ENCODE peak calls at places on chromosomes 6 and 20, in four cellular contexts. One of them, this sample, is unnamed.

GRCh38 chr6:38157905-38158304 is 338.4 kb downstream of the ZFAND3 start:
- DNase-seq in fibroblast of mammary gland: no peak
- DNase-seq in MV-4-11: no peak
- DNase-seq in GM04503: no peak
- DNase-seq in this sample: no peak

GRCh38 chr20:62820208-62820961 is 3.5 kb downstream of the COL9A3 start:
- DNase-seq in GM04503: no peak
- DNase-seq in fibroblast of mammary gland: no peak
- DNase-seq in MV-4-11: no peak
- DNase-seq in this sample: no peak

GRCh38 chr20:40494238-40494637 is 194.8 kb downstream of the MAFB start:
- DNase-seq in GM04503: no peak
- DNase-seq in MV-4-11: peak; percentile 87
- DNase-seq in fibroblast of mammary gland: no peak
- DNase-seq in this sample: peak; percentile 66

GRCh38 chr6:45000833-45001232 is 327.3 kb upstream of the RUNX2 start:
- DNase-seq in fibroblast of mammary gland: no peak
- DNase-seq in GM04503: no peak
- DNase-seq in MV-4-11: no peak
- DNase-seq in this sample: no peak

GRCh38 chr6:32703347-32703746 is 36.9 kb upstream of the HLA-DQB1 start:
- DNase-seq in GM04503: no peak
- DNase-seq in fibroblast of mammary gland: no peak
- DNase-seq in MV-4-11: no peak
- DNase-seq in this sample: no peak

GRCh38 chr6:111663692-111664564 is 58.2 kb upstream of the TRAF3IP2 start:
- DNase-seq in GM04503: peak; percentile 65
- DNase-seq in fibroblast of mammary gland: peak; percentile 64
- DNase-seq in MV-4-11: no peak
- DNase-seq in this sample: no peak

GRCh38 chr6:86502522-86502921 is 434.8 kb upstream of the HTR1E start:
- DNase-seq in GM04503: no peak
- DNase-seq in fibroblast of mammary gland: no peak
- DNase-seq in MV-4-11: no peak
- DNase-seq in this sample: no peak

GRCh38 chr6:3390698-3391097 is 66.2 kb downstream of the SLC22A23 start:
- DNase-seq in MV-4-11: no peak
- DNase-seq in GM04503: peak; percentile 94
- DNase-seq in fibroblast of mammary gland: peak; percentile 98
- DNase-seq in this sample: no peak

GRCh38 chr6:159973951-159974350 is 5.1 kb downstream of the IGF2R start:
- DNase-seq in fibroblast of mammary gland: peak; percentile 91
- DNase-seq in GM04503: no peak
- DNase-seq in MV-4-11: peak; percentile 77
- DNase-seq in this sample: peak; percentile 56

GRCh38 chr6:21886601-21887091 is 293.1 kb downstream of the SOX4 start:
- DNase-seq in GM04503: no peak
- DNase-seq in MV-4-11: no peak
- DNase-seq in fibroblast of mammary gland: no peak
- DNase-seq in this sample: no peak

GRCh38 chr6:158706369-158706982 is 56.6 kb downstream of the SYTL3 start:
- DNase-seq in MV-4-11: no peak
- DNase-seq in fibroblast of mammary gland: peak; percentile 65
- DNase-seq in GM04503: no peak
- DNase-seq in this sample: no peak

GRCh38 chr20:33866398-33867079 is 55.4 kb downstream of the CHMP4B start:
- DNase-seq in fibroblast of mammary gland: no peak
- DNase-seq in GM04503: no peak
- DNase-seq in MV-4-11: no peak
- DNase-seq in this sample: no peak

GRCh38 chr6:2235782-2236495 is 9.5 kb downstream of the GMDS start:
- DNase-seq in GM04503: no peak
- DNase-seq in MV-4-11: no peak
- DNase-seq in fibroblast of mammary gland: no peak
- DNase-seq in this sample: no peak

GRCh38 chr20:59385461-59385860 is 85.0 kb downstream of the EDN3 start:
- DNase-seq in fibroblast of mammary gland: no peak
- DNase-seq in MV-4-11: peak; percentile 39
- DNase-seq in GM04503: no peak
- DNase-seq in this sample: no peak

GRCh38 chr6:16756660-16757270 is 4.5 kb downstream of the ATXN1 start:
- DNase-seq in fibroblast of mammary gland: no peak
- DNase-seq in GM04503: no peak
- DNase-seq in MV-4-11: peak; percentile 54
- DNase-seq in this sample: peak; percentile 81

GRCh38 chr6:25993038-25993684 is 30.6 kb downstream of the TRIM38 start:
- DNase-seq in MV-4-11: no peak
- DNase-seq in fibroblast of mammary gland: no peak
- DNase-seq in GM04503: no peak
- DNase-seq in this sample: peak; percentile 55

GRCh38 chr6:24933868-24934401 is 1.8 kb downstream of the RIPOR2 start:
- DNase-seq in MV-4-11: peak; percentile 4
- DNase-seq in fibroblast of mammary gland: peak; percentile 18
- DNase-seq in GM04503: no peak
- DNase-seq in this sample: peak; percentile 40

GRCh38 chr6:107488875-107489635 is 862 bp upstream of the SOBP start:
- DNase-seq in GM04503: no peak
- DNase-seq in MV-4-11: no peak
- DNase-seq in fibroblast of mammary gland: peak; percentile 20
- DNase-seq in this sample: no peak

GRCh38 chr20:23684261-23684660 is 4.6 kb downstream of the CST4 start:
- DNase-seq in fibroblast of mammary gland: no peak
- DNase-seq in MV-4-11: no peak
- DNase-seq in GM04503: no peak
- DNase-seq in this sample: no peak

GRCh38 chr6:47478233-47479155 is 905 bp downstream of the CD2AP start:
- DNase-seq in MV-4-11: peak; percentile 26
- DNase-seq in fibroblast of mammary gland: peak; percentile 35
- DNase-seq in GM04503: no peak
- DNase-seq in this sample: peak; percentile 33

GRCh38 chr6:24918641-24919403 is 16.9 kb downstream of the RIPOR2 start:
- DNase-seq in GM04503: no peak
- DNase-seq in MV-4-11: peak; percentile 15
- DNase-seq in fibroblast of mammary gland: no peak
- DNase-seq in this sample: no peak

GRCh38 chr20:35499271-35499670 is 30.2 kb downstream of the C20orf173 start:
- DNase-seq in fibroblast of mammary gland: no peak
- DNase-seq in MV-4-11: no peak
- DNase-seq in GM04503: no peak
- DNase-seq in this sample: no peak

GRCh38 chr20:6502999-6503398 is 264.5 kb upstream of the BMP2 start:
- DNase-seq in GM04503: no peak
- DNase-seq in fibroblast of mammary gland: no peak
- DNase-seq in MV-4-11: no peak
- DNase-seq in this sample: no peak

GRCh38 chr6:41938590-41938989 is 3.0 kb downstream of the CCND3 start:
- DNase-seq in fibroblast of mammary gland: no peak
- DNase-seq in GM04503: no peak
- DNase-seq in MV-4-11: no peak
- DNase-seq in this sample: no peak

GRCh38 chr6:22149501-22150490 is 147.0 kb downstream of the PRL start:
- DNase-seq in GM04503: no peak
- DNase-seq in fibroblast of mammary gland: no peak
- DNase-seq in MV-4-11: no peak
- DNase-seq in this sample: no peak

GRCh38 chr6:1870902-1871301 is 261.2 kb downstream of the FOXC1 start:
- DNase-seq in fibroblast of mammary gland: no peak
- DNase-seq in MV-4-11: no peak
- DNase-seq in GM04503: no peak
- DNase-seq in this sample: no peak

GRCh38 chr6:13457577-13457976 is 29.8 kb downstream of the GFOD1 start:
- DNase-seq in fibroblast of mammary gland: peak; percentile 80
- DNase-seq in GM04503: no peak
- DNase-seq in MV-4-11: no peak
- DNase-seq in this sample: no peak

GRCh38 chr6:23031986-23032385 is 462.6 kb downstream of the HDGFL1 start:
- DNase-seq in GM04503: no peak
- DNase-seq in MV-4-11: no peak
- DNase-seq in fibroblast of mammary gland: peak; percentile 41
- DNase-seq in this sample: no peak

GRCh38 chr20:63122626-63123025 is 93.3 kb downstream of the YTHDF1 start:
- DNase-seq in fibroblast of mammary gland: no peak
- DNase-seq in MV-4-11: no peak
- DNase-seq in GM04503: no peak
- DNase-seq in this sample: no peak

GRCh38 chr6:109867970-109868358 is 110.1 kb upstream of the GPR6 start:
- DNase-seq in fibroblast of mammary gland: peak; percentile 83
- DNase-seq in GM04503: peak; percentile 6
- DNase-seq in MV-4-11: no peak
- DNase-seq in this sample: no peak

GRCh38 chr6:35725721-35726438 is 11.0 kb upstream of the ARMC12 start:
- DNase-seq in GM04503: no peak
- DNase-seq in fibroblast of mammary gland: peak; percentile 72
- DNase-seq in MV-4-11: peak; percentile 48
- DNase-seq in this sample: peak; percentile 57